ENCODE peak calls at places on chromosomes 12 and 14, in seven cellular contexts. N is left ventricle myocardium inferior; X is Calu3; C is stimulated activated CD8-positive, alpha-beta memory T cell treated with anti-CD3 and anti-CD28 coated beads, Interleukin-12 subunit alpha, Interleukin-12 subunit beta, amount 100 ng/mL, for 4 hours; L is memory B cell; G is HEK293T; O is RCC 7860. Z is an unnamed sample.

GRCh38 chr14:100540926-100541620 is 46.1 kb downstream of the BEGAIN start:
- DNase-seq in L (no peak), X (no peak), G (no peak), C (no peak), N (no peak), O (no peak), Z (no peak)

GRCh38 chr12:49633703-49634311 is 10.4 kb downstream of the PRPF40B start:
- DNase-seq in C (no peak), O (no peak), G (no peak), X (no peak), N (no peak), L (no peak), Z (no peak)

GRCh38 chr12:92030618-92031017 is 115.0 kb downstream of the BTG1 start:
- DNase-seq in L (no peak), N (no peak), C (peak), X (no peak), O (no peak), G (no peak), Z (no peak)

GRCh38 chr12:40405419-40405818 is 180.6 kb downstream of the LRRK2 start:
- DNase-seq in G (no peak), O (no peak), C (no peak), N (no peak), X (no peak), L (no peak), Z (no peak)

GRCh38 chr14:25111061-25111601 is 61.2 kb upstream of the STXBP6 start:
- DNase-seq in N (no peak), G (no peak), L (no peak), O (peak), X (peak), C (no peak), Z (no peak)

GRCh38 chr14:74604896-74605295 is 7.1 kb downstream of the LTBP2 start:
- DNase-seq in C (no peak), L (no peak), N (no peak), G (no peak), X (no peak), O (no peak), Z (no peak)

GRCh38 chr14:90829677-90830076 is 13.4 kb upstream of the TTC7B start:
- DNase-seq in L (no peak), O (no peak), X (no peak), N (no peak), C (no peak), G (no peak), Z (no peak)

GRCh38 chr12:2443766-2444165 is 351.0 kb upstream of the FKBP4 start:
- DNase-seq in G (no peak), O (no peak), C (no peak), L (no peak), X (no peak), N (no peak), Z (no peak)

GRCh38 chr14:34449819-34450541 is 12.1 kb downstream of the SPTSSA start:
- DNase-seq in N (no peak), C (no peak), X (no peak), G (no peak), L (no peak), O (no peak), Z (no peak)

GRCh38 chr12:132067182-132067581 is 76.9 kb downstream of the DDX51 start:
- DNase-seq in X (no peak), C (no peak), O (no peak), G (no peak), N (no peak), L (no peak), Z (no peak)

GRCh38 chr12:6575648-6576047 is 7.6 kb upstream of the NOP2 start:
- DNase-seq in L (no peak), O (no peak), X (no peak), C (no peak), G (no peak), N (no peak), Z (no peak)

GRCh38 chr12:49511410-49511809 is 27.4 kb upstream of the KCNH3 start:
- DNase-seq in X (no peak), O (no peak), L (no peak), N (no peak), G (no peak), C (no peak), Z (no peak)

Z was measured in HT-29.